ENCODE peak calls at places on chromosome 17, in eight cellular contexts. One of them, this sample, is unnamed. For H3K9me2, the result is how much of the 10 kb centered on the place peaks cover.

GRCh38 chr17:67378444-67379250 is 1.6 kb downstream of the PITPNC1 start:
- DNase-seq in MM.1S: peak
- DNase-seq in OCI-LY7: peak
- DNase-seq in HCT116: peak
- DNase-seq in PC-9: peak
- DNase-seq in GM23338: peak
- DNase-seq in GM23248: peak
- DNase-seq in hepatocyte: peak
- DNase-seq in this sample: peak

GRCh38 chr17:35901776-35902175 is 21.6 kb upstream of the CCL5 start:
- DNase-seq in GM23338: no peak
- DNase-seq in HCT116: no peak
- DNase-seq in GM23248: no peak
- DNase-seq in MM.1S: no peak
- DNase-seq in PC-9: no peak
- DNase-seq in hepatocyte: no peak
- DNase-seq in OCI-LY7: no peak
- DNase-seq in this sample: no peak

GRCh38 chr17:74840500-74840899 is 19.2 kb downstream of the GRIN2C start:
- DNase-seq in PC-9: no peak
- DNase-seq in hepatocyte: no peak
- DNase-seq in HCT116: no peak
- DNase-seq in MM.1S: no peak
- DNase-seq in GM23338: peak
- DNase-seq in GM23248: no peak
- DNase-seq in OCI-LY7: no peak
- DNase-seq in this sample: no peak

GRCh38 chr17:50256826-50257573 is 17.3 kb upstream of the TMEM92 start:
- DNase-seq in OCI-LY7: no peak
- DNase-seq in HCT116: no peak
- DNase-seq in GM23338: no peak
- DNase-seq in PC-9: no peak
- DNase-seq in MM.1S: no peak
- DNase-seq in GM23248: no peak
- DNase-seq in hepatocyte: peak
- DNase-seq in this sample: no peak

GRCh38 chr17:42554250-42555121 is 1.8 kb downstream of the HSD17B1 start:
- DNase-seq in GM23248: peak
- DNase-seq in PC-9: peak
- DNase-seq in HCT116: no peak
- DNase-seq in GM23338: peak
- DNase-seq in MM.1S: peak
- DNase-seq in hepatocyte: peak
- DNase-seq in OCI-LY7: peak
- DNase-seq in this sample: peak

GRCh38 chr17:47423406-47424295 is 99.9 kb downstream of the EFCAB13 start:
- DNase-seq in MM.1S: no peak
- DNase-seq in hepatocyte: peak
- DNase-seq in GM23338: peak
- DNase-seq in HCT116: no peak
- DNase-seq in OCI-LY7: no peak
- DNase-seq in PC-9: no peak
- DNase-seq in GM23248: no peak
- DNase-seq in this sample: peak

GRCh38 chr17:39800540-39800939 is 62.8 kb downstream of the GRB7 start:
- DNase-seq in HCT116: no peak
- DNase-seq in GM23338: peak
- DNase-seq in hepatocyte: no peak
- DNase-seq in OCI-LY7: peak
- DNase-seq in GM23248: no peak
- DNase-seq in MM.1S: peak
- DNase-seq in PC-9: no peak
- DNase-seq in this sample: no peak

GRCh38 chr17:50883850-50884291 is 17.7 kb upstream of the TOB1 start:
- DNase-seq in PC-9: no peak
- DNase-seq in GM23248: no peak
- DNase-seq in hepatocyte: no peak
- DNase-seq in HCT116: no peak
- DNase-seq in MM.1S: no peak
- DNase-seq in OCI-LY7: peak
- DNase-seq in GM23338: no peak
- DNase-seq in this sample: no peak

GRCh38 chr17:41404024-41404651 is 6.7 kb upstream of the KRT31 start:
- DNase-seq in GM23338: no peak
- DNase-seq in HCT116: peak
- DNase-seq in OCI-LY7: no peak
- DNase-seq in GM23248: peak
- DNase-seq in MM.1S: no peak
- DNase-seq in hepatocyte: peak
- DNase-seq in PC-9: peak
- DNase-seq in this sample: peak

GRCh38 chr17:75922963-75923874 is 17.6 kb downstream of the FBF1 start:
- DNase-seq in MM.1S: no peak
- DNase-seq in OCI-LY7: no peak
- DNase-seq in HCT116: no peak
- DNase-seq in hepatocyte: no peak
- DNase-seq in PC-9: no peak
- DNase-seq in GM23248: no peak
- DNase-seq in GM23338: no peak
- DNase-seq in this sample: no peak

GRCh38 chr17:39208136-39208535 is 8.1 kb downstream of the RPL19 start:
- DNase-seq in HCT116: no peak
- DNase-seq in hepatocyte: no peak
- DNase-seq in OCI-LY7: peak
- DNase-seq in MM.1S: no peak
- DNase-seq in GM23248: peak
- DNase-seq in PC-9: no peak
- DNase-seq in GM23338: no peak
- DNase-seq in this sample: no peak

GRCh38 chr17:17884281-17885028 is 47.7 kb upstream of the SREBF1 start:
- DNase-seq in PC-9: no peak
- DNase-seq in MM.1S: no peak
- DNase-seq in hepatocyte: no peak
- DNase-seq in GM23248: no peak
- DNase-seq in OCI-LY7: no peak
- DNase-seq in HCT116: no peak
- DNase-seq in GM23338: no peak
- DNase-seq in this sample: no peak

GRCh38 chr17:17882182-17882581 is 45.4 kb upstream of the SREBF1 start:
- DNase-seq in GM23338: peak
- DNase-seq in OCI-LY7: no peak
- DNase-seq in HCT116: no peak
- DNase-seq in PC-9: no peak
- DNase-seq in GM23248: no peak
- DNase-seq in MM.1S: no peak
- DNase-seq in hepatocyte: no peak
- DNase-seq in this sample: no peak

GRCh38 chr17:17885029-17885351 is 48.2 kb upstream of the SREBF1 start:
- DNase-seq in PC-9: no peak
- DNase-seq in GM23338: peak
- DNase-seq in GM23248: no peak
- DNase-seq in MM.1S: no peak
- DNase-seq in hepatocyte: no peak
- DNase-seq in HCT116: no peak
- DNase-seq in OCI-LY7: no peak
- DNase-seq in this sample: no peak

GRCh38 chr17:17886253-17886652 is 49.5 kb upstream of the SREBF1 start:
- DNase-seq in OCI-LY7: peak
- DNase-seq in hepatocyte: no peak
- DNase-seq in MM.1S: no peak
- DNase-seq in HCT116: no peak
- DNase-seq in GM23248: no peak
- DNase-seq in PC-9: no peak
- DNase-seq in GM23338: no peak
- DNase-seq in this sample: no peak

GRCh38 chr17:17883801-17884200 is 47.0 kb upstream of the SREBF1 start:
- DNase-seq in MM.1S: no peak
- DNase-seq in PC-9: no peak
- DNase-seq in HCT116: no peak
- DNase-seq in GM23248: no peak
- DNase-seq in OCI-LY7: no peak
- DNase-seq in hepatocyte: no peak
- DNase-seq in GM23338: no peak
- DNase-seq in this sample: no peak
- H3K9me2 ChIP-seq in MM.1S: under half
- H3K9me2 ChIP-seq in PC-9: under half
- H3K9me2 ChIP-seq in HCT116: under half
- H3K9me2 ChIP-seq in GM23248: under half
- H3K9me2 ChIP-seq in OCI-LY7: under half
- H3K9me2 ChIP-seq in hepatocyte: under half
- H3K9me2 ChIP-seq in GM23338: under half
- H3K9me2 ChIP-seq in this sample: under half

GRCh38 chr17:61809816-61810392 is 53.4 kb downstream of the BRIP1 start:
- DNase-seq in GM23248: peak
- DNase-seq in hepatocyte: no peak
- DNase-seq in OCI-LY7: no peak
- DNase-seq in MM.1S: no peak
- DNase-seq in GM23338: no peak
- DNase-seq in HCT116: no peak
- DNase-seq in PC-9: no peak
- DNase-seq in this sample: peak

GRCh38 chr17:61805399-61805798 is 57.9 kb downstream of the BRIP1 start:
- DNase-seq in hepatocyte: no peak
- DNase-seq in GM23338: no peak
- DNase-seq in PC-9: peak
- DNase-seq in GM23248: peak
- DNase-seq in OCI-LY7: no peak
- DNase-seq in MM.1S: no peak
- DNase-seq in HCT116: peak
- DNase-seq in this sample: peak

GRCh38 chr17:61806081-61806828 is 57.1 kb downstream of the BRIP1 start:
- DNase-seq in GM23338: peak
- DNase-seq in HCT116: no peak
- DNase-seq in OCI-LY7: no peak
- DNase-seq in MM.1S: no peak
- DNase-seq in hepatocyte: no peak
- DNase-seq in PC-9: no peak
- DNase-seq in GM23248: no peak
- DNase-seq in this sample: no peak

GRCh38 chr17:61806941-61807340 is 56.4 kb downstream of the BRIP1 start:
- DNase-seq in GM23338: no peak
- DNase-seq in HCT116: no peak
- DNase-seq in OCI-LY7: no peak
- DNase-seq in MM.1S: no peak
- DNase-seq in PC-9: no peak
- DNase-seq in GM23248: peak
- DNase-seq in hepatocyte: no peak
- DNase-seq in this sample: no peak

DNA sequence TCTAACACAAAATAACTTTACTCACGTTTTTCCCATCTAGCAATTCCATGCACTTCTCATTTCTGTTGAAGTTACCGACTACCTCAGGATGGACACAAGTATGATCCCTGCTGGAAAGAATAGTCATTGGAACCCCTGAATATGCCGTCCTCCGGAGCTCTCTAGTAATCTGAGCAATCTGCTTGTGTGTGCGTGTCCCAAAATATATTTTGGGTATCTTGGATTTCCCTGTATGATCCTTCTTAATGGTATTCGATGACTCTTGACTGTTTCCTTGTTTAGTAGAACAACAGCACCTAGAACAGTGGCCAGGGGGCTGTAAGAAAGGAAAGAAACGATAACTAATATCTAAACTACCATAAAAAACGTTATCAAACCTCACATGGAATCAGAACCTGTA is 54.9 kb downstream of the BRIP1 start:
- DNase-seq in GM23338: no peak
- DNase-seq in hepatocyte: no peak
- DNase-seq in PC-9: no peak
- DNase-seq in GM23248: no peak
- DNase-seq in MM.1S: no peak
- DNase-seq in OCI-LY7: no peak
- DNase-seq in HCT116: no peak
- DNase-seq in this sample: no peak
- H3K9me2 ChIP-seq in GM23338: under half
- H3K9me2 ChIP-seq in hepatocyte: under half
- H3K9me2 ChIP-seq in PC-9: under half
- H3K9me2 ChIP-seq in GM23248: under half
- H3K9me2 ChIP-seq in MM.1S: under half
- H3K9me2 ChIP-seq in OCI-LY7: under half
- H3K9me2 ChIP-seq in HCT116: under half
- H3K9me2 ChIP-seq in this sample: under half

GRCh38 chr17:32485261-32485955 is 1.4 kb upstream of the CDK5R1 start:
- DNase-seq in GM23248: no peak
- DNase-seq in GM23338: no peak
- DNase-seq in PC-9: no peak
- DNase-seq in OCI-LY7: no peak
- DNase-seq in hepatocyte: no peak
- DNase-seq in HCT116: no peak
- DNase-seq in MM.1S: no peak
- DNase-seq in this sample: peak

GRCh38 chr17:32486091-32486700 is 597 bp upstream of the CDK5R1 start:
- DNase-seq in GM23338: peak
- DNase-seq in HCT116: peak
- DNase-seq in MM.1S: peak
- DNase-seq in OCI-LY7: peak
- DNase-seq in PC-9: no peak
- DNase-seq in hepatocyte: peak
- DNase-seq in GM23248: peak
- DNase-seq in this sample: peak

GRCh38 chr17:32483451-32484019 is 3.3 kb upstream of the CDK5R1 start:
- DNase-seq in OCI-LY7: peak
- DNase-seq in MM.1S: no peak
- DNase-seq in hepatocyte: peak
- DNase-seq in PC-9: peak
- DNase-seq in HCT116: no peak
- DNase-seq in GM23248: peak
- DNase-seq in GM23338: peak
- DNase-seq in this sample: peak

GRCh38 chr17:32484041-32484461 is 2.7 kb upstream of the CDK5R1 start:
- DNase-seq in GM23338: no peak
- DNase-seq in PC-9: no peak
- DNase-seq in hepatocyte: no peak
- DNase-seq in MM.1S: no peak
- DNase-seq in OCI-LY7: no peak
- DNase-seq in HCT116: no peak
- DNase-seq in GM23248: no peak
- DNase-seq in this sample: no peak

DNA sequence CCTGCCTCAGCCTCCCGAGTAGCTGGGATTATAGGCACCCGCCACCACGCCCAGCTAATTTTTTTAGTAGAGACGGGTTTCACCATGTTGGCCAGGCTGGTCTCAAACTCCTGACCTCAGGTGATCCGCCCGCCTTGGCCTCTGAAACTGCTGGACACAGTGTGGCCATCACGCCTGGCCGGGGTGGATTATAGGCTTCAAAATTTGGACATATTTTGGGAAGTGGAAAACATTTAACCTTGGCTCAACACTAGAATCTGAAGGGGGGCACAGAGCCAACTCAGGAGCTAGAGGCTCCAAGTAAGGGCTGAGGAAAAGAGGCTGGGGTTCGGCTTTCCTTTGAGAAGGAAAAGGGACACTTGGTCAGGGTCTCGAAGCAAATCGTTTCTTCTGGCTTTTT is 2.2 kb upstream of the CDK5R1 start:
- DNase-seq in GM23338: no peak
- DNase-seq in HCT116: no peak
- DNase-seq in OCI-LY7: no peak
- DNase-seq in MM.1S: no peak
- DNase-seq in PC-9: no peak
- DNase-seq in hepatocyte: no peak
- DNase-seq in GM23248: no peak
- DNase-seq in this sample: no peak
- H3K9me2 ChIP-seq in GM23338: under half
- H3K9me2 ChIP-seq in HCT116: under half
- H3K9me2 ChIP-seq in OCI-LY7: under half
- H3K9me2 ChIP-seq in MM.1S: under half
- H3K9me2 ChIP-seq in PC-9: under half
- H3K9me2 ChIP-seq in hepatocyte: under half
- H3K9me2 ChIP-seq in GM23248: under half
- H3K9me2 ChIP-seq in this sample: under half

GRCh38 chr17:30468465-30468864 is 8.7 kb upstream of the GOSR1 start:
- DNase-seq in HCT116: no peak
- DNase-seq in MM.1S: no peak
- DNase-seq in GM23338: no peak
- DNase-seq in OCI-LY7: no peak
- DNase-seq in PC-9: no peak
- DNase-seq in hepatocyte: no peak
- DNase-seq in GM23248: no peak
- DNase-seq in this sample: no peak
- H3K9me2 ChIP-seq in HCT116: under half
- H3K9me2 ChIP-seq in MM.1S: under half
- H3K9me2 ChIP-seq in GM23338: under half
- H3K9me2 ChIP-seq in OCI-LY7: under half
- H3K9me2 ChIP-seq in PC-9: under half
- H3K9me2 ChIP-seq in hepatocyte: under half
- H3K9me2 ChIP-seq in GM23248: under half
- H3K9me2 ChIP-seq in this sample: under half

This sample was measured in PC-3.